ENCODE peak calls at places on chromosomes 13 and 19, in four cellular contexts. H, X, L and G are unnamed samples.

GRCh38 chr13:111317571-111318360 is 2.7 kb upstream of the TEX29 start:
- DNase-seq in H (no peak), X (no peak), L (no peak), G (no peak)

GRCh38 chr19:8208119-8208709 is 956 bp upstream of the CERS4 start:
- DNase-seq in H (no peak), X (no peak), L (peak; percentile 29), G (no peak)

GRCh38 chr19:3834349-3835054 is 34.3 kb downstream of the ZFR2 start:
- DNase-seq in H (no peak), X (no peak), L (no peak), G (no peak)

GRCh38 chr19:17001603-17002183 is 24.9 kb downstream of the CPAMD8 start:
- DNase-seq in H (no peak), X (no peak), L (no peak), G (no peak)

GRCh38 chr19:13016628-13017305 is 21.5 kb downstream of the NFIX start:
- DNase-seq in H (no peak), X (no peak), L (no peak), G (no peak)

GRCh38 chr13:46382224-46382623 is 4.8 kb downstream of the RUBCNL start:
- DNase-seq in H (no peak), X (no peak), L (no peak), G (no peak)

GRCh38 chr13:57191667-57192066 is 24.7 kb downstream of the PRR20E start:
- DNase-seq in H (no peak), X (no peak), L (no peak), G (no peak)

GRCh38 chr13:33615436-33615835 is 202.5 kb upstream of the RFC3 start:
- DNase-seq in H (no peak), X (no peak), L (no peak), G (no peak)

GRCh38 chr19:36246006-36246391 is 31.1 kb downstream of the ZNF146 start:
- DNase-seq in H (peak; percentile 27), X (no peak), L (no peak), G (no peak)

GRCh38 chr19:33390120-33390907 is 16.8 kb downstream of the CEBPG start:
- DNase-seq in H (peak; percentile 40), X (no peak), L (peak; percentile 71), G (peak; percentile 76)

GRCh38 chr19:7850429-7850819 is 20.4 kb downstream of the EVI5L start:
- DNase-seq in H (no peak), X (no peak), L (peak; percentile 54), G (no peak)

GRCh38 chr13:74136089-74136658 is 2.0 kb upstream of the KLF12 start:
- DNase-seq in H (peak; percentile 60), X (peak; percentile 58), L (peak; percentile 25), G (peak; percentile 27)

GRCh38 chr19:41328157-41328817 is 18.3 kb downstream of the CCDC97 start:
- DNase-seq in H (no peak), X (peak; percentile 52), L (no peak), G (no peak)

GRCh38 chr13:73715114-73715909 is 418.9 kb downstream of the KLF12 start:
- DNase-seq in H (no peak), X (peak; percentile 68), L (no peak), G (no peak)

GRCh38 chr19:10010247-10010691 is at the start of gene COL5A3:
- DNase-seq in H (peak; percentile 80), X (peak; percentile 29), L (peak; percentile 87), G (peak; percentile 49)

GRCh38 chr13:31221057-31221456 is 21.3 kb downstream of the B3GLCT start:
- DNase-seq in H (no peak), X (no peak), L (peak; percentile 40), G (no peak)

GRCh38 chr13:41565221-41565620 is 107.9 kb downstream of the RGCC start:
- DNase-seq in H (peak; percentile 80), X (no peak), L (no peak), G (no peak)

GRCh38 chr13:49220856-49221614 is 897 bp downstream of the MLNR start:
- DNase-seq in H (no peak), X (no peak), L (no peak), G (no peak)

GRCh38 chr13:77093735-77094134 is 66.8 kb upstream of the FBXL3 start:
- DNase-seq in H (no peak), X (no peak), L (no peak), G (no peak)

GRCh38 chr13:76286178-76286577 is 600.0 kb downstream of the KCTD12 start:
- DNase-seq in H (peak; percentile 63), X (peak; percentile 39), L (no peak), G (no peak)

GRCh38 chr13:21203132-21203531 is 26.7 kb downstream of the MRPL57 start:
- DNase-seq in H (no peak), X (peak; percentile 56), L (no peak), G (peak; percentile 5)

GRCh38 chr13:26551255-26551654 is 6.2 kb upstream of the WASF3 start:
- DNase-seq in H (no peak), X (no peak), L (no peak), G (no peak)

GRCh38 chr19:32809754-32810153 is 59.8 kb downstream of the SLC7A9 start:
- DNase-seq in H (no peak), X (no peak), L (no peak), G (no peak)

GRCh38 chr19:16542045-16542893 is at the start of gene CHERP:
- DNase-seq in H (peak; percentile 92), X (peak; percentile 79), L (peak; percentile 97), G (peak; percentile 94)

GRCh38 chr19:49767380-49767779 is 579 bp downstream of the AP2A1 start:
- DNase-seq in H (no peak), X (peak; percentile 5), L (no peak), G (no peak)

GRCh38 chr13:51298812-51299211 is 40.7 kb upstream of the SERPINE3 start:
- DNase-seq in H (no peak), X (no peak), L (no peak), G (no peak)

GRCh38 chr13:32940601-32941000 is 75.6 kb upstream of the KL start:
- DNase-seq in H (peak; percentile 36), X (no peak), L (peak; percentile 56), G (peak; percentile 4)

GRCh38 chr19:50349277-50350057 is 16.0 kb downstream of the NAPSA start:
- DNase-seq in H (no peak), X (no peak), L (no peak), G (no peak)

GRCh38 chr19:32691952-32692726 is 518 bp downstream of the NUDT19 start:
- DNase-seq in H (peak; percentile 80), X (peak; percentile 50), L (peak; percentile 79), G (peak; percentile 67)

GRCh38 chr19:45667620-45668341 is at the start of gene GIPR:
- DNase-seq in H (peak; percentile 8), X (peak; percentile 85), L (peak; percentile 63), G (peak; percentile 55)

GRCh38 chr13:77833331-77833863 is 85.2 kb downstream of the EDNRB start:
- DNase-seq in H (peak; percentile 60), X (no peak), L (no peak), G (peak; percentile 39)

GRCh38 chr19:51327066-51327985 is 14.6 kb downstream of the VSIG10L start:
- DNase-seq in H (peak; percentile 32), X (no peak), L (peak; percentile 63), G (no peak)

GRCh38 chr19:18832331-18833140 is 777 bp downstream of the UPF1 start:
- DNase-seq in H (peak; percentile 25), X (no peak), L (no peak), G (peak; percentile 44)

GRCh38 chr19:18833141-18833476 is 1.4 kb downstream of the UPF1 start:
- DNase-seq in H (peak; percentile 20), X (no peak), L (no peak), G (peak; percentile 18)

GRCh38 chr19:18833849-18834643 is 2.3 kb downstream of the UPF1 start:
- DNase-seq in H (no peak), X (no peak), L (no peak), G (peak; percentile 9)

GRCh38 chr19:18830488-18830887 is 1.3 kb upstream of the UPF1 start:
- DNase-seq in H (no peak), X (no peak), L (no peak), G (no peak)

GRCh38 chr19:18831524-18832330 is at the start of gene UPF1:
- DNase-seq in H (peak; percentile 88), X (peak; percentile 81), L (peak; percentile 95), G (peak; percentile 90)
- TF ChIP-seq CTCF in H (no peak), X (peak; percentile 13), L (no peak), G (no peak)

GRCh38 chr13:58547419-58547818 is 915.9 kb downstream of the PCDH17 start:
- DNase-seq in H (no peak), X (no peak), L (no peak), G (no peak)

DNA sequence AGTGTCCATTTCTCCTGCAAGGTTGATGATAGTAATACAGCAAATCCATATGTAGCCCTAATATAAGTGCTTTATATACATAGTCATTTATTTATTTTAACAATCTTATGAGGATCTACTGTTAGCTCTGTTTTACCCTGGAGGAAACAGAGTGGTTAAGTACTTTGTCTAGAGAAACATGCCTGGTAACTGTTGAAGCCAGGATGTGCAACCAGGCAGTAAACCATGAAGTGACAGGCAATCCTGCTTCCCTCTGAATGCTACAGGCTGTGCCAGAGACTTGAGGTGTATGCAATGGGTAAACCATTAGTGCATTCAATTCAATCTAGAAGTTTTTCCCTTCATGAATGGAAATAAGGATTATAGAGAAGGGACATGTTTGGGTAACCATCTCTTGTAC is 911.0 kb downstream of the PCDH17 start:
- DNase-seq in H (no peak), X (no peak), L (no peak), G (no peak)
- TF ChIP-seq CTCF in H (no peak), X (no peak), L (no peak), G (no peak)

DNA sequence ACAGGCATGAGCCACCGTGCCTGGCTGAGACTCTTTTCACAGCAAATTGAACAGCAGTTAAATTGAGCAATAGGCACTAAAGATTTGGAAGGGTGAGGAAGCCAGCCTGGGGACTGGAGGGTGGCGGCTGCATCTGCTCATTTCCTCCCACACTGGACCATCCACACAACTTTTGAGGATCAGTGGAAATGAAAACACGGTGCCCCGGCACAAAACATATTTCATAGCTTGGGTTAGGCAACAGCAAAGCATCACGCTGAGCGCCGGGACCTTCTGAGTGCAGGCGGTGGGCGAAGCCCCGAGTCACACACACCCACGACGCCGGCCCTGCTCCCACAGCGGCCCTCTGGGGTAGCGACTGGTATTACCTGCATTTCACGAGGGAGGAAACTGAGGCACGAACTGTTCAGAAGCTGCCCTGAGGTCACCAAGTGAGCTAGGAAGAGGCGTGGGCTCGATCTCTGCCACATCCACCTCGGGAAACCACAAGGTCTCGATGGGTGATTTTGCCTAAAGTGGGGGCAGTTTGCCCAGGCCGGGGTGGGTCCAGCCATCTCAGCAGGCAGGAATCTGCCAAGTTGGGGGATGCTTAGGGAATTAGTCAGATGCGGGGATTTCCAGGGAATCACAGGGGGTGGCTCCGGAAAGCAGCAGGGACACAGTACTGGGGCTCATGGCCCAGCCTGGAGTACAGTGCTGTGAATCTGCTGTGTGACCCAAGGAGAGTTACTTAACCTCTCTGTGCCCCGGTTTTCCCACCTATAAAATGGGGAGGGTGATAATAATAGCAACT is 3.5 kb upstream of the SBNO2 start:
- DNase-seq in H (peak; percentile 98), X (peak; percentile 96), L (peak; percentile 29), G (peak; percentile 99)
- TF ChIP-seq CTCF in H (peak; percentile 48), X (peak; percentile 44), L (no peak), G (peak; percentile 26)

GRCh38 chr13:105410602-105411001 is 1124.9 kb downstream of the EFNB2 start:
- DNase-seq in H (peak; percentile 52), X (peak; percentile 8), L (peak; percentile 50), G (peak; percentile 18)
- TF ChIP-seq CTCF in H (peak; percentile 89), X (peak; percentile 54), L (peak; percentile 59), G (peak; percentile 31)

DNA sequence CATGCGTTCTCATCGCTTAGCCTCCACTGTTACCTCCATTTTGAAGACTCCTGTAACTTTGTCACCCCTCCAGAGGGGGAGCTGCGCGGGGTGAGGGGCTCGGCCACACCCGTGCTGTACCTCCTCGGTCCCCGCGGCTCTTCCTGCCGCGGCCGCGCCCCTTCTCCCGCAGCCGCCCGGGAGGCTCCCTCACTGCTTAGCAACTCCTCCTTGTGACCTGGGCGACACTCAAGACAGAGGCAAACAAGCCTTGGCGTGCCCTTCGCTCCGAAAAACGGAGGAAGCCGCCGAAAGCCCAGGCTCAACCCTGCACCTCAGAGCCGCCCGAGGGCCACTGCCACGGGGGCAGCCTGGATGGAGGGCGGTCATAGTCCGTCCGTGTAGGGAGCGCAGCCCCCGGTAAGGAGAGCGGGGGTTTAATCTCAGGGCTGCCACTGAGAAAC is 494.3 kb downstream of the FOXO1 start:
- DNase-seq in H (no peak), X (peak; percentile 47), L (no peak), G (no peak)
- TF ChIP-seq CTCF in H (no peak), X (no peak), L (no peak), G (no peak)